ENCODE peak calls at places on chromosomes 13 and 19, in six cellular contexts. D is HepG2, G is A549, H is K562, C is upper lobe of left lung, S is GM12878. X is an unnamed sample.

GRCh38 chr13:76538004-76538403 is 348.2 kb downstream of the KCTD12 start:
- ATAC-seq in S (no peak), H (no peak), G (no peak), C (no peak), D (no peak), X (no peak)

GRCh38 chr19:39474139-39474620 is 6.5 kb upstream of the TIMM50 start:
- ATAC-seq in C (peak; percentile 47), D (peak; percentile 87), G (peak; percentile 87), H (peak; percentile 93), S (peak; percentile 93), X (peak; percentile 67)

GRCh38 chr13:31433201-31433600 is 233.4 kb downstream of the B3GLCT start:
- ATAC-seq in C (no peak), H (no peak), D (no peak), S (no peak), G (no peak), X (no peak)

GRCh38 chr13:60974296-60974695 is 441.4 kb downstream of the PCDH20 start:
- ATAC-seq in S (no peak), D (no peak), H (no peak), G (no peak), C (no peak), X (no peak)

GRCh38 chr13:98450495-98451167 is 126.3 kb downstream of the STK24 start:
- ATAC-seq in G (no peak), S (no peak), C (no peak), D (peak; percentile 16), H (no peak), X (no peak)

GRCh38 chr13:28401303-28402056 is 93.4 kb downstream of the FLT1 start:
- ATAC-seq in C (no peak), S (peak; percentile 80), G (no peak), D (no peak), H (peak; percentile 31), X (no peak)

GRCh38 chr19:50368649-50369570 is 3.5 kb upstream of the NAPSA start:
- ATAC-seq in S (peak; percentile 86), C (peak; percentile 90), H (peak; percentile 82), D (peak; percentile 87), G (peak; percentile 95), X (peak; percentile 93)

GRCh38 chr13:30121666-30122065 is 185.7 kb downstream of the KATNAL1 start:
- ATAC-seq in S (peak; percentile 59), D (no peak), G (no peak), C (no peak), H (no peak), X (no peak)

DNA sequence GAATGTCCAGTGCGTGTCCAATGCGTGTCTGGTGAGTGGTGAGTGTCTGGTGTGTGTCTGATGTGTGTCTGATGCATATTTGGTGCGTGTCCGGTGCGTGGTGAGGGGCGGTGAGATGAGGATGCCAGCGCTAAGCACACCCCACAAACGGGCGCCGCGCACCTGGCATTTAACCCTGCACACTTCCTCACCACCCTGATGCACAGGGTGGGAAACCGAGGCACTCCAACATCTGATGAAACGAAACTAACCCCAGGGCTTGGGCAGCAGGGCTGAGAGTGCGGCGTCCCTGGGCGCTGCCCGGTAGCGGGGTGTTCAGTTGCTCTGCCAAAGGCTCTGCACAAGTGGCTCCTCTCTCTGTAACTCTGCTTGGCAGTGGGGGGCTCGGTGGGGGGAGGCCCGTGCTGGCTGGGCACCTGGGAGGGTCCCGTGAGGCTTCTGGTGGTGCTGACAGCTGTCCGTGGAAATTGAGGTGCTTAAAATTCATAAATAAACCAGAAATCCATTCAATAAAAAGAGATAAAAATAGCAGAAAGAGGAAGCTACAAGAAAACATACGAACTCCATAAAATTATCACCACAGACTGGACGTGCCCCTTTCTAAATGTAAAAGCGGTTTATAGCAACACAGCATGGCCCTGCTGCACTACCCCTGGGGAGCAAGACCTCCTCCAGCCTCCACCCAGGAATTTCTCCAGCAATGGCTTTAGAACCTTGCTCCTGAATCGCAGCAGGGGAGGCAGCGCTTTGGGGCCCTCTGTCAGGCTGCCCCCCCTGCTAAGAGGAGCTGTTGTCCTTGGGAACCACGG is 76.0 kb downstream of the RASA3 start:
- ATAC-seq in C (no peak), S (no peak), H (no peak), G (no peak), D (no peak), X (no peak)
- TF ChIP-seq EP300 in C (no peak), S (no peak), H (no peak), G (no peak), D (no peak), X (no peak)

GRCh38 chr19:681029-681626 is 4.9 kb downstream of the FSTL3 start:
- ATAC-seq in D (no peak), C (no peak), G (peak; percentile 45), H (peak; percentile 86), S (peak; percentile 81), X (no peak)

GRCh38 chr19:677601-678380 is 1.6 kb downstream of the FSTL3 start:
- ATAC-seq in C (no peak), D (peak; percentile 3), G (peak; percentile 30), S (no peak), H (no peak), X (no peak)

GRCh38 chr19:678791-679388 is 2.7 kb downstream of the FSTL3 start:
- ATAC-seq in C (no peak), S (no peak), G (no peak), D (no peak), H (no peak), X (no peak)

GRCh38 chr19:680287-681028 is 4.3 kb downstream of the FSTL3 start:
- ATAC-seq in G (peak; percentile 56), D (peak; percentile 70), H (peak; percentile 88), S (peak; percentile 87), C (peak; percentile 95), X (peak; percentile 80)

DNA sequence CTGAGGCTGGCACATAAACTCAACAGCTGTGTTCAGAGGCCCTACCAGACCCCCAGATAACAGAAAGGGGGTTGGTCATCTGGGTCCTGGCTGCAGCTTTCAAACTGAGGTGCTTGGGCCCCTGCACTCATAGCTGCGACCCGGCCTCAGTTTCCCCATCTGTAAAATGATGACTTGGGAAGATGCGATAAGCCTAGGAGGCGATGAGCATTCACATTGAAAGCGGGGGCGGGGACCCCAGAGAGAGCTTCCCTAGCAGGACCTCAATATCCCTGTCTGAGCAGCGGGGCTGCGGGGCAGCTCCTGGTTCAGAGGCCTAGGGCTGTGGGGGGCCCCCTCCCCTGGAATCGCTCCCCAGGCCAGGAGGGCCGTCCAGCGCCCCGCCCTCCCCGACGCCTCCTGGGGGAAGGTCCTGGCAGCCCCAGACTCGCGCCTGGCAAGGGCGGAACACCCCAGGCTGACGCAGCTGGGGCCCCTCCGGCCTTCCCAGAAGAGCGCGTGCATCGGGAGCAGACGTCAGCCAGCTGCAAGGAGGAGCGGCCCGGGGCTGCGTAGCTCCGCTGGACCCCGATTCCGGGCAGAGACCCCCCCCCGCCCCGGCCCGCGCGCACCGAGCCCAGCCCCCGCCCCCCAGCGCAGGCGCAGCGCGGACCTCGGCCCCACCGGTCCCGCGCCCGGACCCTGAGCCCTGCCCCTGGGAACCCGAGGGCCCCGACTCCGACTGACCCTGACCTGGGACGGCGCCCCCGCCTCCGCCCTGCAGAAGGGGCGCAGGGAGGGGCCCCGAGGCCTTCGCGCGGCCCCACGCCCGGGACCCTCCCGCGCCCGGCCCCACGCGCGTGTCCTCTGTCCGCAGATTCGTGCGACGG is 3.5 kb downstream of the FSTL3 start:
- ATAC-seq in D (peak; percentile 16), G (peak; percentile 19), S (peak; percentile 17), H (peak; percentile 20), C (no peak), X (peak; percentile 37)
- TF ChIP-seq EP300 in D (no peak), G (no peak), S (no peak), H (no peak), C (peak; percentile 71), X (peak; percentile 40)

GRCh38 chr13:35554972-35555623 is 78.6 kb upstream of the MAB21L1 start:
- ATAC-seq in S (no peak), C (no peak), H (no peak), G (no peak), D (no peak), X (no peak)

GRCh38 chr13:35557475-35557874 is 81.0 kb upstream of the MAB21L1 start:
- ATAC-seq in S (no peak), H (no peak), C (no peak), D (no peak), G (no peak), X (no peak)

GRCh38 chr13:35549481-35549880 is 73.0 kb upstream of the MAB21L1 start:
- ATAC-seq in C (no peak), D (no peak), S (peak; percentile 78), G (peak; percentile 59), H (no peak), X (no peak)

GRCh38 chr13:35548790-35549189 is 72.3 kb upstream of the MAB21L1 start:
- ATAC-seq in D (no peak), C (no peak), H (no peak), S (no peak), G (no peak), X (no peak)

DNA sequence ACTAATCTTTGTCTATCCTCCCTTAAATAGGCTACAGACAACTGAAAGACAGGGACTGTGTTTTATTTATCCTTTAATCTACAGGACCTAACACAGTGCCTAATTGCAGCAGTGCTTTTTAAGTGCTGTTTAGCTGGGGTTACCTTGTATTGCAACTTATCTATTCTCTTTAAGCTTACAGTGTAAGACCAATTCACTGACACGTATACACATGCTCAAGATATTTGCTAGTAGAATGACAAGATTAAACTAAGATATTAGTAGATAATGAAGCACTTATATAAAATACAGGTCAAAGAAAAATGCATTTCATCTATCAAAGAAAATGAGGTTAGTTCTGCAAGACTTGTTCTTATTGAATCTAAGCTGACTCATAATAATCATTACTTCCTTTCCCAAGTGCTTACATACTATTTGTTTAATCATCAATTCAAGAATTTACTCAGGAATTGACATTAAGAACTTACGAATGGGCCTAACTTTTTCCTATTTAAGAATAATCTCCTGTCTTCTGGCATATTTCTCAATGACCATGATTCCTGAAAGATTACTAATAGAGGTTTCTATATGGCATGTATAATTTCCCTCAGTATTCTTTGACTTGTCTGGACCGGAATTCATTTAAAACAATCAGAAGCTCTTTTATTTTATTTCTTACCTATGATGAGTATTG is 75.8 kb upstream of the MAB21L1 start:
- ATAC-seq in G (no peak), D (no peak), C (no peak), S (no peak), H (no peak), X (no peak)
- TF ChIP-seq EP300 in G (no peak), D (no peak), C (no peak), S (no peak), H (no peak), X (no peak)

DNA sequence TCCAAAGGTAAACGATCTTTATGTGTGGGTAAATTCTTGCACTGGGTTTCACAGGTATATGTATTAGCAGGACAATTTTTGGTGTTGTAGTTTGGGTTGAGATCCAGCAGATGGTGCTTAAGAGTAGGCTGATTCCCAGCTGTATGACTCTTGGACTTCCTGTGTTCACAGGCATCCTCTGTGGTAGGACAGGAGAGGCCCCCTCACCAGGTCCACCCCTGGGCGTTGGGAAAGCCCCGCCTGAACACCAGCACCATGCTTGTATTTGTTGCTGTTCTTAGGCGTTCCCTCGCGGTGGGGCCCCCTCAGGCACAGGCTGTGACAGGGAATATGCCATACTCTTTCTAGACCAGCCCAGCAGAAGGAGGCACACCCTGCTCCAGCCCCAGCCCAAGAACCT is 49.5 kb upstream of the PCDH17 start:
- ATAC-seq in D (peak; percentile 81), S (peak; percentile 58), G (no peak), H (no peak), C (no peak), X (no peak)
- TF ChIP-seq EP300 in D (no peak), S (no peak), G (no peak), H (no peak), C (no peak), X (no peak)